ENCODE peak calls at places on chromosome 12, in seven cellular contexts. P is mucosa of descending colon; F is M059J; Y is cardiac muscle cell; Q is B cell; W is AG09309; B is activated naive CD4-positive, alpha-beta T cell. X is an unnamed sample.
A peak's percentile ranks its signal among the peaks of the same experiment; 100 is the strongest.

GRCh38 chr12:57816001-57816854 is 2.3 kb downstream of the AVIL start:
- DNase-seq in P (no peak), F (no peak), Y (no peak), Q (no peak), W (no peak), B (no peak), X (no peak)

GRCh38 chr12:6273931-6274687 is 36.4 kb upstream of the PLEKHG6 start:
- DNase-seq in P (no peak), F (peak; percentile 75), Y (no peak), Q (no peak), W (no peak), B (no peak), X (no peak)

GRCh38 chr12:22700126-22700525 is 75.2 kb downstream of the ETNK1 start:
- DNase-seq in P (no peak), F (no peak), Y (no peak), Q (no peak), W (no peak), B (no peak), X (no peak)

GRCh38 chr12:116656371-116656770 is 81.5 kb downstream of the SPRING1 start:
- DNase-seq in P (no peak), F (no peak), Y (no peak), Q (no peak), W (no peak), B (no peak), X (no peak)

GRCh38 chr12:607541-608001 is 55.7 kb downstream of the NINJ2 start:
- DNase-seq in P (no peak), F (peak; percentile 9), Y (no peak), Q (no peak), W (no peak), B (no peak), X (no peak)

GRCh38 chr12:64611430-64612286 is 1.4 kb downstream of the RASSF3 start:
- DNase-seq in P (peak; percentile 64), F (peak; percentile 54), Y (peak; percentile 42), Q (peak; percentile 33), W (no peak), B (no peak), X (no peak)

GRCh38 chr12:94678849-94679248 is 28.5 kb upstream of the TMCC3 start:
- DNase-seq in P (no peak), F (no peak), Y (no peak), Q (no peak), W (no peak), B (no peak), X (no peak)

GRCh38 chr12:13609874-13610273 is 371.5 kb downstream of the GRIN2B start:
- DNase-seq in P (no peak), F (no peak), Y (no peak), Q (no peak), W (no peak), B (no peak), X (no peak)

GRCh38 chr12:67595365-67595764 is 53.2 kb upstream of the DYRK2 start:
- DNase-seq in P (no peak), F (no peak), Y (no peak), Q (no peak), W (no peak), B (no peak), X (no peak)

GRCh38 chr12:72133497-72134055 is 138.6 kb upstream of the TRHDE start:
- DNase-seq in P (no peak), F (no peak), Y (no peak), Q (no peak), W (no peak), B (no peak), X (no peak)

GRCh38 chr12:80121661-80122060 is 22.3 kb downstream of the OTOGL start:
- DNase-seq in P (no peak), F (no peak), Y (no peak), Q (no peak), W (no peak), B (no peak), X (no peak)

GRCh38 chr12:127515941-127516340 is 751.0 kb upstream of the TMEM132C start:
- DNase-seq in P (no peak), F (peak; percentile 67), Y (no peak), Q (no peak), W (no peak), B (no peak), X (no peak)